ENCODE peak calls at places on chromosomes 7 and 10, in ten cellular contexts. V is GM12878; C is activated CD4-positive, alpha-beta T cell treated with anti-CD3 and anti-CD28 coated beads, Interleukin-2, amount 50 U/mL, for 1 hour; J is activated T-helper 1 cell treated with anti-CD3 and anti-CD28 coated beads, Interleukin-2, amount 50 U/mL, for 16 hours; Z is A172; K is psoas muscle; H is T-helper 1 cell; D is stimulated activated CD4-positive, alpha-beta T cell treated with anti-CD3 and anti-CD28 coated beads, Interleukin-2, amount 100 ng/mL, for 48 hours; E is WTC11; O is non-pigmented ciliary epithelial cell. T is an unnamed sample.

GRCh38 chr7:105112440-105113418 is 98.7 kb downstream of the KMT2E start:
- DNase-seq in V (no peak), C (no peak), J (no peak), Z (no peak), K (no peak), H (no peak), D (no peak), E (no peak), O (no peak), T (no peak)

GRCh38 chr7:105866124-105866801 is 10.1 kb downstream of the ATXN7L1 start:
- DNase-seq in V (no peak), C (no peak), J (no peak), Z (no peak), K (no peak), H (no peak), D (no peak), E (no peak), O (no peak), T (no peak)

GRCh38 chr10:114301177-114301576 is 62.1 kb downstream of the VWA2 start:
- DNase-seq in V (no peak), C (no peak), J (no peak), Z (no peak), K (no peak), H (no peak), D (no peak), E (no peak), O (no peak), T (no peak)

GRCh38 chr7:128827971-128828711 is 2.1 kb upstream of the FLNC start:
- DNase-seq in V (no peak), C (no peak), J (no peak), Z (peak; percentile 76), K (peak; percentile 71), H (no peak), D (no peak), E (no peak), O (peak; percentile 52), T (no peak)

GRCh38 chr7:29806131-29806792 is at the start of gene WIPF3:
- DNase-seq in V (no peak), C (no peak), J (no peak), Z (no peak), K (peak; percentile 48), H (no peak), D (no peak), E (peak; percentile 70), O (no peak), T (no peak)

GRCh38 chr7:157483971-157484410 is 147.2 kb downstream of the DNAJB6 start:
- DNase-seq in V (no peak), C (no peak), J (no peak), Z (no peak), K (no peak), H (no peak), D (no peak), E (no peak), O (no peak), T (no peak)

GRCh38 chr7:128304212-128304611 is 39.5 kb downstream of the RBM28 start:
- DNase-seq in V (no peak), C (no peak), J (no peak), Z (no peak), K (no peak), H (no peak), D (no peak), E (no peak), O (no peak), T (no peak)

GRCh38 chr7:84675633-84676034 is 481.0 kb upstream of the SEMA3A start:
- DNase-seq in V (no peak), C (no peak), J (no peak), Z (peak; percentile 76), K (no peak), H (no peak), D (no peak), E (no peak), O (no peak), T (no peak)

GRCh38 chr7:157693521-157694388 is 357.0 kb downstream of the DNAJB6 start:
- DNase-seq in V (no peak), C (no peak), J (no peak), Z (no peak), K (no peak), H (no peak), D (no peak), E (peak; percentile 31), O (no peak), T (no peak)

GRCh38 chr7:46229409-46229808 is 308.3 kb upstream of the IGFBP3 start:
- DNase-seq in V (no peak), C (no peak), J (no peak), Z (peak; percentile 85), K (no peak), H (no peak), D (no peak), E (no peak), O (peak; percentile 83), T (no peak)

GRCh38 chr10:6009961-6010360 is 32.6 kb upstream of the IL15RA start:
- DNase-seq in V (no peak), C (no peak), J (no peak), Z (no peak), K (no peak), H (no peak), D (no peak), E (no peak), O (no peak), T (no peak)

GRCh38 chr10:25493122-25493893 is 318.5 kb downstream of the GPR158 start:
- DNase-seq in V (no peak), C (no peak), J (no peak), Z (peak; percentile 96), K (no peak), H (no peak), D (no peak), E (peak; percentile 31), O (peak; percentile 87), T (no peak)

GRCh38 chr7:103989200-103989784 is at the start of gene RELN:
- DNase-seq in V (no peak), C (no peak), J (no peak), Z (no peak), K (no peak), H (no peak), D (peak; percentile 11), E (peak; percentile 49), O (no peak), T (no peak)

GRCh38 chr7:100477871-100478248 is 1.2 kb downstream of the TSC22D4 start:
- DNase-seq in V (no peak), C (no peak), J (no peak), Z (no peak), K (no peak), H (no peak), D (no peak), E (no peak), O (no peak), T (no peak)

GRCh38 chr10:124949543-124949942 is 7.6 kb downstream of the ZRANB1 start:
- DNase-seq in V (no peak), C (no peak), J (no peak), Z (no peak), K (no peak), H (no peak), D (no peak), E (no peak), O (no peak), T (no peak)